ENCODE peak calls at places on chromosome 6, in six cellular contexts. B is HCT116, X is H1, I is HepG2, Y is GM12878, C is K562. F is an unnamed sample.

GRCh38 chr6:122673345-122673961 is 63.2 kb downstream of the PKIB start:
- DNase-seq in B (no peak), X (no peak), I (no peak), Y (no peak), C (no peak), F (no peak)

GRCh38 chr6:55853008-55854001 is 22.1 kb downstream of the BMP5 start:
- DNase-seq in B (no peak), X (no peak), I (no peak), Y (no peak), C (no peak), F (no peak)

GRCh38 chr6:16822975-16823374 is 61.7 kb upstream of the ATXN1 start:
- DNase-seq in B (no peak), X (no peak), I (no peak), Y (no peak), C (no peak), F (no peak)

GRCh38 chr6:13554929-13555333 is 19.5 kb upstream of the SIRT5 start:
- DNase-seq in B (no peak), X (no peak), I (no peak), Y (no peak), C (no peak), F (no peak)

GRCh38 chr6:138920906-138921305 is 67.1 kb downstream of the REPS1 start:
- DNase-seq in B (no peak), X (no peak), I (no peak), Y (no peak), C (no peak), F (no peak)

GRCh38 chr6:157596886-157597285 is 215.9 kb downstream of the ZDHHC14 start:
- DNase-seq in B (no peak), X (no peak), I (no peak), Y (no peak), C (no peak), F (no peak)

GRCh38 chr6:41036188-41036587 is 2.8 kb downstream of the UNC5CL start:
- DNase-seq in B (peak; percentile 19), X (no peak), I (no peak), Y (no peak), C (peak; percentile 56), F (no peak)

GRCh38 chr6:5851261-5851757 is 155.4 kb downstream of the NRN1 start:
- DNase-seq in B (no peak), X (peak; percentile 38), I (no peak), Y (no peak), C (peak; percentile 58), F (no peak)

GRCh38 chr6:123402052-123402451 is 234.7 kb downstream of the TRDN start:
- DNase-seq in B (no peak), X (no peak), I (no peak), Y (no peak), C (no peak), F (no peak)

GRCh38 chr6:4819706-4820283 is 43.6 kb downstream of the CDYL start:
- DNase-seq in B (no peak), X (no peak), I (no peak), Y (no peak), C (no peak), F (no peak)

GRCh38 chr6:107715523-107716321 is 108.4 kb downstream of the SCML4 start:
- DNase-seq in B (no peak), X (no peak), I (no peak), Y (no peak), C (no peak), F (no peak)

GRCh38 chr6:166286831-166287271 is 21.3 kb downstream of the PRR18 start:
- DNase-seq in B (no peak), X (no peak), I (no peak), Y (peak; percentile 83), C (no peak), F (no peak)

GRCh38 chr6:90314516-90314915 is 17.9 kb upstream of the BACH2 start:
- DNase-seq in B (no peak), X (no peak), I (no peak), Y (no peak), C (no peak), F (no peak)
- TF ChIP-seq JUND in B (no peak), X (no peak), I (no peak), Y (no peak), C (no peak), F (no peak)

DNA sequence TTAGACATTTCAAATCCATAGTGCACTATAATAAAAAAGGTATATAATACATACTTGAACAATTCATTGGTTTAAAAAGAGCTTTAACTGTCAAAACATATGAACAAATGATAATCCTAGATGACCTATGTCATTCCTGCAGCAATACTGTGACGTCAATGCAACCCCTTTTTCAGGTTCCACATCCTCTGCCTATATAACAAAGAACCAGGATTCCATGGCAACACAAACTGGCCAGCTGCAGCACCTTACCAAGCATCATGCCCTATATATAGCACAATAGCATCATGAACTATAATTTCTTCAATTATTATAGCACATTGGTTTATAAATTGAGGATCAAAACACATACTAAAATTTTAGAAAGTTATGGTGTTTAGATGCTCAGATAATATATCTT is 578 bp upstream of the PTCHD4 start:
- DNase-seq in B (no peak), X (no peak), I (no peak), Y (no peak), C (no peak), F (no peak)
- TF ChIP-seq JUND in B (no peak), X (no peak), I (no peak), Y (no peak), C (no peak), F (no peak)

GRCh38 chr6:84403545-84403944 is 176.1 kb upstream of the CEP162 start:
- DNase-seq in B (no peak), X (no peak), I (no peak), Y (no peak), C (no peak), F (no peak)

DNA sequence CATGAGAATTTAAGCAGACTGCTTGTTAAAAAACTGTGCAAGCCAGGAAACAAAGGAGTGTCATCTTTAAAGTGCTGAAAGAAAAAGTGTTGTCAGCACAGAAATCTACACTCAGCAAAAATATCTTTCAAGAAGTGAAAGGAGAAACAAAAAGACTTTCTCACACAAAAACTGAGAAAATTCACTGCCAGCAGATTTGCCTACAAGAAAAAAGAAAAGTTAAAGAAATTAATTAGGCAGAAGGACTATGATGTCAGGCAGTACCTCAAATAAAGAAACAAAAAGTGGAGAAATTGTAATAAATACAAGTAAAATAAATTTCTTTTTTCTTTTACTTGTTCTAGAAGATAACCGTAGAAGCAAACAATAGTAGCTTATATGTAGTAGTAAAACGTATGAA is 171.6 kb upstream of the CEP162 start:
- DNase-seq in B (no peak), X (no peak), I (no peak), Y (no peak), C (no peak), F (no peak)
- TF ChIP-seq JUND in B (no peak), X (no peak), I (no peak), Y (no peak), C (no peak), F (no peak)

GRCh38 chr6:126180585-126180984 is 159.3 kb upstream of the CENPW start:
- DNase-seq in B (peak; percentile 89), X (no peak), I (peak; percentile 52), Y (peak; percentile 25), C (no peak), F (no peak)
- TF ChIP-seq JUND in B (peak; percentile 85), X (no peak), I (no peak), Y (no peak), C (no peak), F (no peak)

DNA sequence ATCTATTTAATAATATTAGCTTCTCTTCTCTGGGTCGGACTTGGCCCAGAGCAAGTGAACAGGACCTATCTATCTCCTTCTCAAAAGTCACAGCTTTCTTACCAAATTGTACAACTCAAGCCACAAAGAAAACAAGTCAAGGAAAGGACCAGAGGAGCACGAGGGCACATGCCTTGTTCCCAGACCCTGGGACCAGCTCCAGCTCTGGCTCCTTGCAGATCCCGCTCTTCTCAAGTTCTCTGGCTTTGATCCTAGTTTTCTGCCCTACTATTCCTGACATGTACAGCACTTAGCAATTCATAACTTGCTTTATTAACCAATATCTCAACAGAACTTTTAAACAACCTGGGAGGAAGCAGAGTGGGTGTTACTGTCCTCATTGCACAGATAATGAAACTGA is 185.9 kb downstream of the ESR1 start:
- DNase-seq in B (no peak), X (no peak), I (no peak), Y (no peak), C (no peak), F (no peak)
- TF ChIP-seq JUND in B (no peak), X (no peak), I (no peak), Y (no peak), C (no peak), F (no peak)

GRCh38 chr6:18432180-18432579 is 45.0 kb downstream of the RNF144B start:
- DNase-seq in B (no peak), X (no peak), I (no peak), Y (no peak), C (no peak), F (no peak)

GRCh38 chr6:18429655-18430054 is 42.5 kb downstream of the RNF144B start:
- DNase-seq in B (no peak), X (no peak), I (no peak), Y (no peak), C (no peak), F (no peak)

GRCh38 chr6:18432619-18433018 is 45.5 kb downstream of the RNF144B start:
- DNase-seq in B (no peak), X (no peak), I (no peak), Y (no peak), C (no peak), F (peak; percentile 39)

GRCh38 chr6:18431581-18431980 is 44.4 kb downstream of the RNF144B start:
- DNase-seq in B (no peak), X (no peak), I (no peak), Y (no peak), C (no peak), F (no peak)

DNA sequence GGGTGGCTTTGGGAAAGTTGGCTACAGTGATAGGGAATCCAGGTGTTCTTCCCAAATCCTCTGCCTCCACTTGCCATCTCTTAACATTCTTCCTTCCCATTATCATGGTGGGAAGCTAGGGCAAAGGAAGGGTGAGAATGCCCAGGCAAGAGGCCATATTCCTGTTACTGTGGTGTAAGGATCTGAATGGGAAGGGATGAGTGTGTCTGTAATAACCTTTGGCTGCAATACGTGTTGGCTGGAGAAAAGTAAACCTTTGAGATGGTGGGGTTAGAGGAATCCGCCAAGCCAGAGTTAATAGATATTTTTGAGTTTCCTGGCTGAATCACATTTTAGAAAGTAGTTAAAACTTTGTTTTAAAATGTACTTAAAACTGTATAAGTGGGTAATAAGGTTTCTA is 45.9 kb downstream of the RNF144B start:
- DNase-seq in B (no peak), X (no peak), I (no peak), Y (no peak), C (no peak), F (no peak)
- TF ChIP-seq JUND in B (no peak), X (no peak), I (no peak), Y (no peak), C (no peak), F (no peak)

GRCh38 chr6:37696841-37697735 is 595 bp downstream of the MDGA1 start:
- DNase-seq in B (no peak), X (no peak), I (no peak), Y (no peak), C (peak; percentile 63), F (peak; percentile 42)
- TF ChIP-seq JUND in B (no peak), X (no peak), I (no peak), Y (no peak), C (no peak), F (no peak)

GRCh38 chr6:112321882-112322508 is 25.1 kb upstream of the RFPL4B start:
- DNase-seq in B (no peak), X (no peak), I (no peak), Y (no peak), C (no peak), F (no peak)
- TF ChIP-seq JUND in B (no peak), X (no peak), I (no peak), Y (no peak), C (no peak), F (no peak)